ENCODE peak calls at places on chromosomes 4 and X, in four cellular contexts. Z is GM12878, U is K562, X is HepG2. P is an unnamed sample.

GRCh38 chr4:72860766-72861165 is 208.8 kb downstream of the COX18 start:
- DNase-seq in X (no peak), Z (no peak), U (no peak), P (no peak)

GRCh38 chr4:107853444-107854325 is 29.0 kb downstream of the SGMS2 start:
- DNase-seq in X (no peak), U (no peak), Z (no peak), P (peak; percentile 61)

GRCh38 chrX:48703642-48704481 is 7.3 kb downstream of the SUV39H1 start:
- DNase-seq in U (no peak), Z (no peak), X (no peak), P (peak; percentile 4)

GRCh38 chr4:161936625-161937133 is 227.1 kb downstream of the FSTL5 start:
- DNase-seq in X (no peak), Z (no peak), U (no peak), P (peak; percentile 1)

GRCh38 chr4:162683659-162684370 is 482.9 kb downstream of the NAF1 start:
- DNase-seq in U (no peak), Z (no peak), X (peak; percentile 77), P (peak; percentile 11)

GRCh38 chr4:45741897-45742296 is 382.0 kb downstream of the GABRG1 start:
- DNase-seq in U (no peak), X (peak; percentile 28), Z (no peak), P (peak; percentile 0)

GRCh38 chr4:94642561-94642866 is 115.2 kb upstream of the BMPR1B start:
- DNase-seq in U (no peak), Z (no peak), X (no peak), P (no peak)

GRCh38 chr4:38621004-38621684 is 42.9 kb upstream of the KLF3 start:
- DNase-seq in X (peak; percentile 44), U (peak; percentile 43), Z (no peak), P (peak; percentile 20)

GRCh38 chr4:174749091-174749490 is 80.0 kb downstream of the GLRA3 start:
- DNase-seq in U (no peak), X (no peak), Z (no peak), P (no peak)

GRCh38 chr4:88675543-88675942 is 22.1 kb downstream of the NAP1L5 start:
- DNase-seq in Z (no peak), X (no peak), U (no peak), P (no peak)

GRCh38 chrX:152926279-152926678 is 28.4 kb downstream of the ZNF185 start:
- DNase-seq in X (peak; percentile 75), U (peak; percentile 59), Z (no peak), P (peak; percentile 64)

GRCh38 chr4:38728651-38729141 is 54.1 kb downstream of the TLR10 start:
- DNase-seq in X (peak; percentile 35), U (no peak), Z (no peak), P (no peak)

GRCh38 chr4:1072830-1073446 is 40.4 kb downstream of the RNF212 start:
- DNase-seq in U (peak; percentile 40), Z (no peak), X (peak; percentile 72), P (peak; percentile 65)

GRCh38 chr4:10461091-10461849 is 4.0 kb upstream of the ZNF518B start:
- DNase-seq in X (no peak), Z (peak; percentile 31), U (peak; percentile 83), P (peak; percentile 34)

GRCh38 chrX:119482497-119483480 is 14.5 kb downstream of the SLC25A5 start:
- DNase-seq in X (no peak), Z (no peak), U (peak; percentile 70), P (peak; percentile 80)

GRCh38 chr4:152357206-152357605 is 178.7 kb downstream of the FBXW7 start:
- DNase-seq in X (no peak), Z (no peak), U (no peak), P (no peak)

GRCh38 chrX:17744896-17745523 is 7.7 kb downstream of the SCML1 start:
- DNase-seq in Z (no peak), X (peak; percentile 81), U (no peak), P (no peak)

DNA sequence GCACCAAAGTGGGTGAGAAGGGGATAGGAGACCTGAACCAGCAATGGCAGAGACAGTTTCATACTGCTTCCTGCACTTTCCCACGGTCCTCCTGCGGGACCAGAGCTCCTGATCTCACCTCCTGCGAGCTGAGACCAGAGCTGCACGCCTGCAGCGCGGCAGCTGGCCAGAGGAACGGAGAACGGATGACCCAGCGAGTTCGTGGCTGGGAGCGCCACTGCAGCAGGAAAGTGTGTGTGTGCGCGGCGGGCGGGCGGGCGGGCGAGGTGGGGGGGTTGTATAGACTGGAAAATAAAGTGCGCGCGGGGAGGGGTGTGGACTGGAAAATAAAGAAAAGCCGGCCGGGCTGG is 16.5 kb downstream of the MCF2 start:
- DNase-seq in U (no peak), Z (no peak), X (no peak), P (no peak)
- TF ChIP-seq CHD4 in U (no peak), Z (no peak), X (no peak), P (no peak)

GRCh38 chr4:6825403-6825802 is 42.9 kb downstream of the KIAA0232 start:
- DNase-seq in Z (no peak), U (no peak), X (no peak), P (no peak)
- H3K4me1 ChIP-seq in Z (peaks cover 3% of the 10 kb centered on the region), U (peaks cover 3% of the 10 kb centered on the region), X (no peaks in the 10 kb centered on the region), P (no peaks in the 10 kb centered on the region)

DNA sequence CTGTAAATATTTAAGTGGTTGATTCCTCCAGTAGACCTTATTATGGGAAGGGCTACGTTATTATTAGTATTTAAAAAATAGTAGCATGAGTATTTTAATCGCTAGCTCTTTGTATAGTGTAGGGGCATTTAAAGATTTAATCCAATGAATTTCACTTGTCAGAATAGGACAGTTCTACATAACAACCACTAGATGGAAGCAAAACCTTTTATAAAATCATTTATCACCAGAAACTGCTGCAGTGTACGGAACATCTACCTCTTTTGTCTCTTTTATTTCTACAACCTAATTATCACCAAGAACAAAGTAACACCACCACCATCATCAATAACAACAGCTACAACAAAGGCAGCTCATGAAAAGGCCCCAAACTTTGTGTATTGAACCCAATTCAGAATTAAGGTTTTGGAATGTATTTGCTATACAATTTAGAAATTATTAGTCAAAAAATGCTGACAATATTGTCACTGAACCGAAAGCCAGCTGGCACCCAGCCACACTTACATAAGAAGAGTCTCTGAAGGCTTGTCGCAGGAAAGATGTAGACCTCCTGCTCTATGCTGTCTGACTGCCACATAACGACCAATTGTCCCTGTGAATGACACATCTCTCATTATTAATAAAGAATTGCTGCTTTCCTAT is 260.9 kb upstream of the RPS6KA3 start:
- DNase-seq in U (peak; percentile 12), X (peak; percentile 21), Z (no peak), P (peak; percentile 38)
- H3K4me2 ChIP-seq in U (no peak overlapping the region), X (peak overlapping the region; percentile 32), Z (no peak overlapping the region), P (peak overlapping the region; percentile 73)

GRCh38 chr4:37244583-37245390 is at the start of gene NWD2:
- DNase-seq in X (no peak), U (no peak), Z (no peak), P (no peak)
- TF ChIP-seq CHD4 in X (no peak), U (no peak), Z (no peak), P (no peak)

GRCh38 chr4:7763106-7763505 is 176.6 kb downstream of the AFAP1 start:
- DNase-seq in X (no peak), U (no peak), Z (no peak), P (no peak)

GRCh38 chr4:7763788-7764187 is 175.9 kb downstream of the AFAP1 start:
- DNase-seq in Z (no peak), X (no peak), U (no peak), P (no peak)

GRCh38 chr4:7766086-7766485 is 173.6 kb downstream of the AFAP1 start:
- DNase-seq in U (no peak), X (no peak), Z (no peak), P (no peak)

GRCh38 chr4:7765676-7766075 is 174.0 kb downstream of the AFAP1 start:
- DNase-seq in Z (no peak), X (peak; percentile 85), U (no peak), P (no peak)

GRCh38 chr4:7764466-7764865 is 175.2 kb downstream of the AFAP1 start:
- DNase-seq in X (no peak), Z (no peak), U (no peak), P (no peak)
- H3K4me1 ChIP-seq in X (peaks cover 67% of the 10 kb centered on the region), Z (peaks cover 4% of the 10 kb centered on the region), U (peaks cover 17% of the 10 kb centered on the region), P (peaks cover 13% of the 10 kb centered on the region)

GRCh38 chrX:10117864-10118377 is 38.9 kb upstream of the CLCN4 start:
- DNase-seq in X (no peak), U (no peak), Z (no peak), P (no peak)

GRCh38 chrX:10117301-10117700 is 39.5 kb upstream of the CLCN4 start:
- DNase-seq in U (no peak), X (no peak), Z (no peak), P (no peak)

GRCh38 chrX:10112510-10112909 is 44.3 kb upstream of the CLCN4 start:
- DNase-seq in U (no peak), X (no peak), Z (peak; percentile 55), P (no peak)

GRCh38 chrX:10118530-10118929 is 38.2 kb upstream of the CLCN4 start:
- DNase-seq in X (no peak), U (no peak), Z (no peak), P (no peak)

GRCh38 chrX:10115082-10115481 is 41.7 kb upstream of the CLCN4 start:
- DNase-seq in X (no peak), U (no peak), Z (no peak), P (no peak)
- H3K4me2 ChIP-seq in X (no peak overlapping the region), U (no peak overlapping the region), Z (no peak overlapping the region), P (no peak overlapping the region)

DNA sequence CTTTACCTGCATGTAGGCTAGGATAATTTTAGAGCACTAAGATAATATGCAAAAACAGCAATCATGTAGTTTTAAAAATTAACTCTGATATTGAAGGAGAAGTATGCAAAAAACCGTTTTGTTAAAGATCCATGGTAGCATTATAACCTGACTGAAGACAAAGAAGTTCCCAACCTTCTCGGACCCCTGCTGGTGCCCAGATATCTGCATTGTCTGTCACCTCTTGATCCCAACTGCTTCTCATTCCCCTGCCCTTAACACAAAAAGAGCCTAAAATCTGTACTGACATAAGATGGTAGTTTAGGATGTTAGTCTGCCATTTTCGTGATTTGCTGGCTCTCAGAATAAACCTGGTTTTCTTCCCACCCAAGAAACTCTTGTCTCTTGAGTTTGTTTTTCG is 61.5 kb upstream of the UCP1 start:
- DNase-seq in X (no peak), U (no peak), Z (no peak), P (no peak)
- TF ChIP-seq CHD4 in X (no peak), U (no peak), Z (no peak), P (no peak)

GRCh38 chrX:12871181-12871580 is 4.3 kb downstream of the TLR7 start:
- DNase-seq in Z (no peak), X (no peak), U (no peak), P (no peak)
- H3K4me1 ChIP-seq in Z (peaks cover 26% of the 10 kb centered on the region), X (no peaks in the 10 kb centered on the region), U (no peaks in the 10 kb centered on the region), P (no peaks in the 10 kb centered on the region)

P was measured in A549.